ENCODE peak calls at places on chromosomes 3 and 15, in six cellular contexts. One of them, this sample, is unnamed.

GRCh38 chr15:51576911-51577500 is 45.6 kb downstream of the DMXL2 start:
- DNase-seq in HCT116: no peak
- DNase-seq in GM12891: no peak
- DNase-seq in spleen: no peak
- DNase-seq in endothelial cell of umbilical vein: no peak
- DNase-seq in prostate gland: no peak
- DNase-seq in this sample: no peak

GRCh38 chr3:109023656-109024254 is 70.1 kb upstream of the GUCA1C start:
- DNase-seq in HCT116: peak
- DNase-seq in GM12891: peak
- DNase-seq in spleen: no peak
- DNase-seq in endothelial cell of umbilical vein: peak
- DNase-seq in prostate gland: peak
- DNase-seq in this sample: no peak

GRCh38 chr3:153162513-153163348 is 705 bp downstream of the RAP2B start:
- DNase-seq in HCT116: no peak
- DNase-seq in GM12891: peak
- DNase-seq in spleen: peak
- DNase-seq in endothelial cell of umbilical vein: peak
- DNase-seq in prostate gland: peak
- DNase-seq in this sample: peak

GRCh38 chr3:106114848-106115247 is 246.0 kb upstream of the CBLB start:
- DNase-seq in HCT116: no peak
- DNase-seq in GM12891: no peak
- DNase-seq in spleen: no peak
- DNase-seq in endothelial cell of umbilical vein: no peak
- DNase-seq in prostate gland: no peak
- DNase-seq in this sample: no peak

GRCh38 chr3:63705092-63705645 is 52.7 kb downstream of the SNTN start:
- DNase-seq in HCT116: no peak
- DNase-seq in GM12891: no peak
- DNase-seq in spleen: no peak
- DNase-seq in endothelial cell of umbilical vein: no peak
- DNase-seq in prostate gland: no peak
- DNase-seq in this sample: no peak

GRCh38 chr15:45162771-45163507 is 24.8 kb downstream of the SHF start:
- DNase-seq in HCT116: peak
- DNase-seq in GM12891: peak
- DNase-seq in spleen: peak
- DNase-seq in endothelial cell of umbilical vein: peak
- DNase-seq in prostate gland: peak
- DNase-seq in this sample: peak

GRCh38 chr3:183210862-183211341 is 42.2 kb upstream of the B3GNT5 start:
- DNase-seq in HCT116: no peak
- DNase-seq in GM12891: no peak
- DNase-seq in spleen: peak
- DNase-seq in endothelial cell of umbilical vein: no peak
- DNase-seq in prostate gland: no peak
- DNase-seq in this sample: no peak

GRCh38 chr3:154304116-154304786 is 20.0 kb downstream of the DHX36 start:
- DNase-seq in HCT116: no peak
- DNase-seq in GM12891: no peak
- DNase-seq in spleen: no peak
- DNase-seq in endothelial cell of umbilical vein: no peak
- DNase-seq in prostate gland: no peak
- DNase-seq in this sample: no peak

GRCh38 chr3:175655366-175655765 is 796.2 kb downstream of the NAALADL2 start:
- DNase-seq in HCT116: no peak
- DNase-seq in GM12891: no peak
- DNase-seq in spleen: no peak
- DNase-seq in endothelial cell of umbilical vein: no peak
- DNase-seq in prostate gland: no peak
- DNase-seq in this sample: no peak

GRCh38 chr3:171108066-171108465 is 81.5 kb upstream of the SLC2A2 start:
- DNase-seq in HCT116: peak
- DNase-seq in GM12891: no peak
- DNase-seq in spleen: no peak
- DNase-seq in endothelial cell of umbilical vein: no peak
- DNase-seq in prostate gland: no peak
- DNase-seq in this sample: no peak

GRCh38 chr3:94875149-94875548 is 812.3 kb downstream of the NSUN3 start:
- DNase-seq in HCT116: no peak
- DNase-seq in GM12891: no peak
- DNase-seq in spleen: no peak
- DNase-seq in endothelial cell of umbilical vein: no peak
- DNase-seq in prostate gland: no peak
- DNase-seq in this sample: no peak

GRCh38 chr3:150779402-150779858 is 16.5 kb upstream of the SIAH2 start:
- DNase-seq in HCT116: no peak
- DNase-seq in GM12891: no peak
- DNase-seq in spleen: no peak
- DNase-seq in endothelial cell of umbilical vein: no peak
- DNase-seq in prostate gland: no peak
- DNase-seq in this sample: no peak

GRCh38 chr15:97909291-97909891 is 51.1 kb upstream of the ARRDC4 start:
- DNase-seq in HCT116: peak
- DNase-seq in GM12891: peak
- DNase-seq in spleen: peak
- DNase-seq in endothelial cell of umbilical vein: peak
- DNase-seq in prostate gland: peak
- DNase-seq in this sample: peak

GRCh38 chr15:57048930-57049550 is 130.6 kb downstream of the TCF12 start:
- DNase-seq in HCT116: no peak
- DNase-seq in GM12891: no peak
- DNase-seq in spleen: no peak
- DNase-seq in endothelial cell of umbilical vein: no peak
- DNase-seq in prostate gland: no peak
- DNase-seq in this sample: no peak

GRCh38 chr3:3084890-3085289 is 25.3 kb downstream of the IL5RA start:
- DNase-seq in HCT116: no peak
- DNase-seq in GM12891: no peak
- DNase-seq in spleen: no peak
- DNase-seq in endothelial cell of umbilical vein: no peak
- DNase-seq in prostate gland: no peak
- DNase-seq in this sample: no peak

GRCh38 chr15:32796856-32797255 is 79.1 kb downstream of the GREM1 start:
- DNase-seq in HCT116: no peak
- DNase-seq in GM12891: no peak
- DNase-seq in spleen: no peak
- DNase-seq in endothelial cell of umbilical vein: no peak
- DNase-seq in prostate gland: no peak
- DNase-seq in this sample: no peak

GRCh38 chr3:64438837-64439236 is 213.6 kb upstream of the PRICKLE2 start:
- DNase-seq in HCT116: no peak
- DNase-seq in GM12891: no peak
- DNase-seq in spleen: no peak
- DNase-seq in endothelial cell of umbilical vein: no peak
- DNase-seq in prostate gland: no peak
- DNase-seq in this sample: no peak

GRCh38 chr3:9122732-9123364 is 126.6 kb downstream of the SRGAP3 start:
- DNase-seq in HCT116: no peak
- DNase-seq in GM12891: no peak
- DNase-seq in spleen: no peak
- DNase-seq in endothelial cell of umbilical vein: no peak
- DNase-seq in prostate gland: no peak
- DNase-seq in this sample: no peak

GRCh38 chr3:152595975-152596832 is 238.7 kb upstream of the P2RY1 start:
- DNase-seq in HCT116: no peak
- DNase-seq in GM12891: peak
- DNase-seq in spleen: no peak
- DNase-seq in endothelial cell of umbilical vein: peak
- DNase-seq in prostate gland: no peak
- DNase-seq in this sample: peak

GRCh38 chr3:55267206-55267930 is 219.7 kb downstream of the WNT5A start:
- DNase-seq in HCT116: no peak
- DNase-seq in GM12891: no peak
- DNase-seq in spleen: no peak
- DNase-seq in endothelial cell of umbilical vein: no peak
- DNase-seq in prostate gland: no peak
- DNase-seq in this sample: no peak

GRCh38 chr3:117495620-117496019 is 786.0 kb downstream of the TUSC7 start:
- DNase-seq in HCT116: no peak
- DNase-seq in GM12891: no peak
- DNase-seq in spleen: no peak
- DNase-seq in endothelial cell of umbilical vein: no peak
- DNase-seq in prostate gland: no peak
- DNase-seq in this sample: no peak

GRCh38 chr3:99637041-99637380 is 1.4 kb upstream of the COL8A1 start:
- DNase-seq in HCT116: no peak
- DNase-seq in GM12891: no peak
- DNase-seq in spleen: no peak
- DNase-seq in endothelial cell of umbilical vein: peak
- DNase-seq in prostate gland: no peak
- DNase-seq in this sample: no peak

GRCh38 chr3:192906940-192907339 is 10.7 kb downstream of the MB21D2 start:
- DNase-seq in HCT116: no peak
- DNase-seq in GM12891: no peak
- DNase-seq in spleen: no peak
- DNase-seq in endothelial cell of umbilical vein: no peak
- DNase-seq in prostate gland: no peak
- DNase-seq in this sample: no peak

GRCh38 chr3:31841515-31841914 is 139.5 kb downstream of the OSBPL10 start:
- DNase-seq in HCT116: no peak
- DNase-seq in GM12891: no peak
- DNase-seq in spleen: no peak
- DNase-seq in endothelial cell of umbilical vein: no peak
- DNase-seq in prostate gland: no peak
- DNase-seq in this sample: no peak

GRCh38 chr15:72077950-72078349 is 40.0 kb downstream of the MYO9A start:
- DNase-seq in HCT116: no peak
- DNase-seq in GM12891: no peak
- DNase-seq in spleen: no peak
- DNase-seq in endothelial cell of umbilical vein: no peak
- DNase-seq in prostate gland: no peak
- DNase-seq in this sample: no peak

DNA sequence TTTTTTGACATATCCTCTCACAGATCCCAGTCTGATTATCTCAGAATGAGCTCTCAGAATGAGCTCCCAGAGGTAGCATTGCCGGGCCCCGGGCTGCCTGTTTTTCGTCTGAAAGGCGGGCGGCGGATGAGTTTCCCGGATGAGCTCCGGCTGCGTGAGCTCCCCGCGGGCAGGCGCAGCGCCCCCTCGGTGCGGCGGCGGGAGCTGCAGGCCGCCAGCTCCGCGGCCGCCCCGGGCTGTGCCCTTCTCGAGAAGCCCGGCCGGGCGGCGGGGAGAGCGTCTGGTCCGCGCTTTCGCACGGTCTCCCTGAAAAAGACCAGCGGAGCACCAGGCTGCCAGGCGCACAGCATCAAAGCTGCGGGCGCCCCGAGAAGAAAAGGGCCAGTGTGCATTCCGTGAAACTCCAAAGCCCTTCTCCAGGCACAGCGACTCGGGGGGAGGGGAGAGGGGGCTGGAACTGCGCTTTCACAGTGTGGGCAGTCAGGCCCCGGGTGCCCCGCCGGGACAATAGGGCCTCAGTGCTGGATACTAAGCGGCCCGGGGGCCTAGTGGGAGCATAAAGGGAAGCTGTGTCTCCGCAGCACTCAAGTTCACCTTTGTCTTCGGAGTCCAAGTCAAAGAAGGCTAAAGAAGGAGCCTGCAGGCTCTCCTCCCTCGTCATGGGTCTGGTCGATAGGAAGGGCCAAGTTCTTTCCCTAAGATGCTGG is 12.1 kb upstream of the SHC4 start:
- DNase-seq in HCT116: peak
- DNase-seq in GM12891: peak
- DNase-seq in spleen: peak
- DNase-seq in endothelial cell of umbilical vein: peak
- DNase-seq in prostate gland: peak
- DNase-seq in this sample: peak
- TF ChIP-seq POLR2AphosphoS5 in HCT116: peak
- TF ChIP-seq POLR2AphosphoS5 in GM12891: no peak
- TF ChIP-seq POLR2AphosphoS5 in spleen: peak
- TF ChIP-seq POLR2AphosphoS5 in endothelial cell of umbilical vein: peak
- TF ChIP-seq POLR2AphosphoS5 in prostate gland: no peak
- TF ChIP-seq POLR2AphosphoS5 in this sample: no peak

GRCh38 chr15:40569139-40569953 is at the start of gene RPUSD2:
- DNase-seq in HCT116: peak
- DNase-seq in GM12891: peak
- DNase-seq in spleen: peak
- DNase-seq in endothelial cell of umbilical vein: peak
- DNase-seq in prostate gland: peak
- DNase-seq in this sample: peak
- TF ChIP-seq POLR2A in HCT116: peak
- TF ChIP-seq POLR2A in GM12891: peak
- TF ChIP-seq POLR2A in spleen: peak
- TF ChIP-seq POLR2A in endothelial cell of umbilical vein: peak
- TF ChIP-seq POLR2A in prostate gland: peak
- TF ChIP-seq POLR2A in this sample: peak

GRCh38 chr15:98948941-98949340 is 58.7 kb downstream of the PGPEP1L start:
- DNase-seq in HCT116: no peak
- DNase-seq in GM12891: no peak
- DNase-seq in spleen: peak
- DNase-seq in endothelial cell of umbilical vein: no peak
- DNase-seq in prostate gland: no peak
- DNase-seq in this sample: no peak
- TF ChIP-seq POLR2AphosphoS5 in HCT116: no peak
- TF ChIP-seq POLR2AphosphoS5 in GM12891: no peak
- TF ChIP-seq POLR2AphosphoS5 in spleen: no peak
- TF ChIP-seq POLR2AphosphoS5 in endothelial cell of umbilical vein: no peak
- TF ChIP-seq POLR2AphosphoS5 in prostate gland: no peak
- TF ChIP-seq POLR2AphosphoS5 in this sample: no peak

GRCh38 chr15:89167267-89168176 is 53.9 kb downstream of the RLBP1 start:
- DNase-seq in HCT116: peak
- DNase-seq in GM12891: no peak
- DNase-seq in spleen: no peak
- DNase-seq in endothelial cell of umbilical vein: peak
- DNase-seq in prostate gland: no peak
- DNase-seq in this sample: no peak
- TF ChIP-seq POLR2A in HCT116: no peak
- TF ChIP-seq POLR2A in GM12891: no peak
- TF ChIP-seq POLR2A in spleen: no peak
- TF ChIP-seq POLR2A in endothelial cell of umbilical vein: no peak
- TF ChIP-seq POLR2A in prostate gland: no peak
- TF ChIP-seq POLR2A in this sample: no peak

GRCh38 chr3:167874667-167875372 is 139.3 kb downstream of the SERPINI1 start:
- DNase-seq in HCT116: no peak
- DNase-seq in GM12891: no peak
- DNase-seq in spleen: no peak
- DNase-seq in endothelial cell of umbilical vein: no peak
- DNase-seq in prostate gland: no peak
- DNase-seq in this sample: no peak
- TF ChIP-seq POLR2AphosphoS5 in HCT116: no peak
- TF ChIP-seq POLR2AphosphoS5 in GM12891: no peak
- TF ChIP-seq POLR2AphosphoS5 in spleen: no peak
- TF ChIP-seq POLR2AphosphoS5 in endothelial cell of umbilical vein: no peak
- TF ChIP-seq POLR2AphosphoS5 in prostate gland: no peak
- TF ChIP-seq POLR2AphosphoS5 in this sample: no peak